ENCODE peak calls at places on chromosomes 2 and 18, in seven cellular contexts. F is H7, V is GM23248, U is cardiac muscle cell, Z is mesendoderm, Q is WERI-Rb-1, B is IMR-90. E is an unnamed sample. For H3K36me3 and H3K27me3, the result is how much of the 10 kb centered on the place peaks cover.

GRCh38 chr2:99104006-99104405 is 37.5 kb upstream of the C2orf15 start:
- DNase-seq in F (no peak), V (no peak), U (no peak), Z (no peak), Q (no peak), B (no peak), E (no peak)

GRCh38 chr2:179096090-179096489 is 46.2 kb upstream of the CCDC141 start:
- DNase-seq in F (no peak), V (no peak), U (no peak), Z (peak), Q (no peak), B (no peak), E (no peak)

GRCh38 chr2:65031341-65032015 is 24.7 kb upstream of the CEP68 start:
- DNase-seq in F (peak), V (no peak), U (no peak), Z (no peak), Q (no peak), B (no peak), E (no peak)

GRCh38 chr2:212015588-212015987 is 523.0 kb downstream of the ERBB4 start:
- DNase-seq in F (no peak), V (no peak), U (peak), Z (peak), Q (no peak), B (no peak), E (no peak)

GRCh38 chr2:167745667-167746066 is 501.7 kb downstream of the STK39 start:
- DNase-seq in F (no peak), V (no peak), U (no peak), Z (no peak), Q (no peak), B (no peak), E (no peak)

GRCh38 chr18:13804305-13804704 is 19.6 kb upstream of the MC5R start:
- DNase-seq in F (no peak), V (no peak), U (no peak), Z (no peak), Q (no peak), B (no peak), E (no peak)

GRCh38 chr2:28624798-28625701 is 126.6 kb upstream of the PPP1CB start:
- DNase-seq in F (peak), V (peak), U (peak), Z (peak), Q (no peak), B (peak), E (no peak)

GRCh38 chr2:184756885-184757284 is 158.6 kb downstream of the ZNF804A start:
- DNase-seq in F (no peak), V (no peak), U (no peak), Z (no peak), Q (no peak), B (peak), E (no peak)

GRCh38 chr18:27600245-27600644 is 415.1 kb upstream of the CHST9 start:
- DNase-seq in F (no peak), V (no peak), U (no peak), Z (no peak), Q (no peak), B (no peak), E (no peak)

GRCh38 chr18:45526120-45526841 is 89.0 kb upstream of the SLC14A2 start:
- DNase-seq in F (no peak), V (peak), U (no peak), Z (peak), Q (no peak), B (no peak), E (no peak)

GRCh38 chr18:22032392-22032961 is 136.9 kb upstream of the GATA6 start:
- DNase-seq in F (no peak), V (peak), U (no peak), Z (peak), Q (no peak), B (peak), E (peak)

GRCh38 chr2:94986392-94986963 is 39.0 kb upstream of the MAL start:
- DNase-seq in F (peak), V (peak), U (peak), Z (peak), Q (peak), B (peak), E (peak)

GRCh38 chr2:239274391-239275001 is 126.3 kb downstream of the HDAC4 start:
- DNase-seq in F (peak), V (peak), U (no peak), Z (no peak), Q (peak), B (peak), E (peak)

GRCh38 chr2:191500566-191501389 is 177.2 kb upstream of the NABP1 start:
- DNase-seq in F (no peak), V (no peak), U (peak), Z (peak), Q (no peak), B (no peak), E (no peak)

GRCh38 chr2:60347781-60348180 is 205.7 kb downstream of the BCL11A start:
- DNase-seq in F (no peak), V (no peak), U (no peak), Z (peak), Q (no peak), B (no peak), E (no peak)

GRCh38 chr2:74530239-74531161 is 767 bp downstream of the HTRA2 start:
- DNase-seq in F (peak), V (peak), U (peak), Z (peak), Q (peak), B (peak), E (peak)

GRCh38 chr2:149735237-149735958 is 147.8 kb upstream of the MMADHC start:
- DNase-seq in F (no peak), V (no peak), U (no peak), Z (no peak), Q (no peak), B (peak), E (no peak)

GRCh38 chr2:232534940-232535735 is 4.4 kb upstream of the CHRNG start:
- DNase-seq in F (peak), V (no peak), U (no peak), Z (no peak), Q (no peak), B (no peak), E (peak)

GRCh38 chr2:36477744-36478143 is 120.2 kb downstream of the FEZ2 start:
- DNase-seq in F (no peak), V (no peak), U (no peak), Z (no peak), Q (no peak), B (no peak), E (no peak)

GRCh38 chr2:159209341-159210306 is 76.9 kb downstream of the WDSUB1 start:
- DNase-seq in F (no peak), V (no peak), U (no peak), Z (no peak), Q (no peak), B (no peak), E (no peak)

GRCh38 chr2:46796031-46796430 is 119.6 kb downstream of the MCFD2 start:
- DNase-seq in F (no peak), V (no peak), U (no peak), Z (no peak), Q (no peak), B (no peak), E (no peak)

GRCh38 chr2:127313359-127313758 is 19.4 kb upstream of the ERCC3 start:
- DNase-seq in F (no peak), V (no peak), U (no peak), Z (no peak), Q (no peak), B (no peak), E (no peak)

GRCh38 chr2:197883354-197884032 is 79.1 kb downstream of the PLCL1 start:
- DNase-seq in F (no peak), V (peak), U (no peak), Z (no peak), Q (no peak), B (peak), E (no peak)

GRCh38 chr2:128727914-128728313 is 409.2 kb upstream of the HS6ST1 start:
- DNase-seq in F (no peak), V (peak), U (no peak), Z (no peak), Q (no peak), B (peak), E (no peak)

GRCh38 chr2:100921685-100922161 is 80.4 kb upstream of the RPL31 start:
- DNase-seq in F (no peak), V (peak), U (no peak), Z (no peak), Q (no peak), B (peak), E (no peak)

GRCh38 chr2:40038646-40039045 is 259.6 kb upstream of the THUMPD2 start:
- DNase-seq in F (no peak), V (peak), U (no peak), Z (no peak), Q (no peak), B (peak), E (no peak)

GRCh38 chr2:126482582-126483464 is 173.1 kb upstream of the GYPC start:
- DNase-seq in F (peak), V (no peak), U (no peak), Z (peak), Q (peak), B (no peak), E (no peak)

GRCh38 chr2:239124152-239124899 is 276.4 kb downstream of the TWIST2 start:
- DNase-seq in F (no peak), V (no peak), U (no peak), Z (no peak), Q (no peak), B (no peak), E (peak)

GRCh38 chr2:19185061-19185460 is 173.4 kb downstream of the OSR1 start:
- DNase-seq in F (no peak), V (peak), U (no peak), Z (no peak), Q (no peak), B (peak), E (no peak)

GRCh38 chr2:182655750-182656149 is 60.3 kb upstream of the DNAJC10 start:
- DNase-seq in F (no peak), V (no peak), U (no peak), Z (peak), Q (no peak), B (no peak), E (no peak)

GRCh38 chr2:24820598-24821432 is 27.6 kb downstream of the CENPO start:
- DNase-seq in F (peak), V (no peak), U (no peak), Z (peak), Q (no peak), B (no peak), E (peak)
- H3K36me3 ChIP-seq in F (under half), V (under half), U (under half), Z (under half), Q (half or more), B (under half), E (under half)

GRCh38 chr2:176137249-176137573 is 7.7 kb downstream of the HOXD8 start:
- DNase-seq in F (no peak), V (no peak), U (no peak), Z (no peak), Q (no peak), B (no peak), E (peak)
- H3K27me3 ChIP-seq in F (half or more), V (under half), U (half or more), Z (half or more), Q (half or more), B (half or more), E (under half)

GRCh38 chr2:96819876-96820511 is 3.9 kb downstream of the CNNM3 start:
- DNase-seq in F (peak), V (no peak), U (no peak), Z (no peak), Q (no peak), B (no peak), E (peak)
- H3K36me3 ChIP-seq in F (under half), V (under half), U (under half), Z (under half), Q (half or more), B (under half), E (under half)

GRCh38 chr2:44952806-44953685 is 11.5 kb downstream of the SIX3 start:
- DNase-seq in F (peak), V (peak), U (no peak), Z (peak), Q (no peak), B (no peak), E (peak)

GRCh38 chr2:44955593-44956449 is 14.3 kb downstream of the SIX3 start:
- DNase-seq in F (peak), V (peak), U (peak), Z (peak), Q (peak), B (peak), E (peak)

GRCh38 chr2:44954902-44955592 is 13.5 kb downstream of the SIX3 start:
- DNase-seq in F (peak), V (peak), U (no peak), Z (no peak), Q (no peak), B (no peak), E (peak)

GRCh38 chr2:44953686-44953976 is 12.1 kb downstream of the SIX3 start:
- DNase-seq in F (peak), V (no peak), U (no peak), Z (no peak), Q (peak), B (no peak), E (peak)

GRCh38 chr2:44954306-44954901 is 12.9 kb downstream of the SIX3 start:
- DNase-seq in F (peak), V (no peak), U (no peak), Z (no peak), Q (no peak), B (no peak), E (peak)
- H3K27me3 ChIP-seq in F (half or more), V (under half), U (half or more), Z (under half), Q (under half), B (half or more), E (half or more)

GRCh38 chr2:241268716-241269445 is 46.6 kb downstream of the HDLBP start:
- DNase-seq in F (peak), V (peak), U (no peak), Z (peak), Q (no peak), B (peak), E (peak)
- H3K36me3 ChIP-seq in F (under half), V (under half), U (under half), Z (under half), Q (half or more), B (under half), E (under half)

GRCh38 chr2:230956827-230957755 is 32.0 kb upstream of the GPR55 start:
- DNase-seq in F (peak), V (peak), U (peak), Z (peak), Q (no peak), B (peak), E (peak)

GRCh38 chr2:230958803-230959756 is 34.0 kb upstream of the GPR55 start:
- DNase-seq in F (no peak), V (no peak), U (no peak), Z (no peak), Q (no peak), B (no peak), E (no peak)

GRCh38 chr2:230955163-230955779 is 30.2 kb upstream of the GPR55 start:
- DNase-seq in F (no peak), V (no peak), U (no peak), Z (no peak), Q (no peak), B (no peak), E (no peak)

GRCh38 chr2:230960026-230960425 is 35.0 kb upstream of the GPR55 start:
- DNase-seq in F (no peak), V (no peak), U (no peak), Z (no peak), Q (no peak), B (no peak), E (no peak)

GRCh38 chr2:230957756-230958391 is 32.8 kb upstream of the GPR55 start:
- DNase-seq in F (no peak), V (no peak), U (no peak), Z (no peak), Q (no peak), B (no peak), E (no peak)
- H3K27me3 ChIP-seq in F (under half), V (under half), U (under half), Z (under half), Q (under half), B (under half), E (under half)

GRCh38 chr2:222609391-222609790 is 46.5 kb downstream of the FARSB start:
- DNase-seq in F (no peak), V (peak), U (no peak), Z (no peak), Q (no peak), B (peak), E (peak)
- H3K36me3 ChIP-seq in F (under half), V (under half), U (under half), Z (under half), Q (under half), B (under half), E (under half)

GRCh38 chr2:96024336-96025106 is 10.2 kb downstream of the GPAT2 start:
- DNase-seq in F (peak), V (no peak), U (no peak), Z (no peak), Q (no peak), B (no peak), E (peak)
- H3K27me3 ChIP-seq in F (under half), V (under half), U (under half), Z (under half), Q (under half), B (under half), E (under half)

DNA sequence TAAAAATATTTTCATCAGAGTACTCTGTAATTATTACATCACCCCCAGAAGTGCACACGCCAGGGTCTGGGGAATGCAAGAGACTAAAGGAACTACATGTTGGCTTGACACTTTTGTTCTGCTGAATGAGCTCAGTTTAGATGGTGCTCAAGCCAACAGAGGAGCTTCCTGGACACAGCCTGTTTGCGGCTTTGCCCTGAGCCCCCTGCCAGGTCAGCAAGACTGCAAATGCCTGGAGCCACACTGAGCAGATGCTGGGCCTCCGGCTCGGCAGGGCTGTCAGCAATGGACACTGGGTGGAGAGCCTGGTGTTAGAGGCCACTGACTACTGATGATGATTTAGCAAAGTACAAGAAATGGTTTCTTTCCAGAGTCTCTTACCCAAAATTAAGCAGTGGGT is 31.9 kb downstream of the PTPN18 start:
- DNase-seq in F (no peak), V (no peak), U (no peak), Z (no peak), Q (no peak), B (no peak), E (no peak)
- H3K36me3 ChIP-seq in F (under half), V (under half), U (under half), Z (under half), Q (under half), B (under half), E (under half)

GRCh38 chr18:54529444-54529843 is 61.6 kb upstream of the DYNAP start:
- DNase-seq in F (peak), V (no peak), U (no peak), Z (peak), Q (no peak), B (no peak), E (no peak)
- H3K27me3 ChIP-seq in F (under half), V (under half), U (under half), Z (under half), Q (half or more), B (under half), E (under half)

E was measured in osteoblast.